ENCODE peak calls at places on chromosomes 7 and 10, in four cellular contexts. Z, F, M and K are unnamed samples.

GRCh38 chr10:130105724-130106123 is 4.9 kb downstream of the C10orf143 start:
- DNase-seq in Z (no peak), F (no peak), M (peak), K (peak)

GRCh38 chr10:127398140-127398966 is 150.8 kb upstream of the NPS start:
- DNase-seq in Z (peak), F (no peak), M (no peak), K (peak)

GRCh38 chr7:80918909-80919721 is at the start of gene SEMA3C:
- DNase-seq in Z (peak), F (peak), M (peak), K (peak)

GRCh38 chr10:44864042-44864436 is 47.1 kb upstream of the TMEM72 start:
- DNase-seq in Z (no peak), F (no peak), M (peak), K (peak)

GRCh38 chr10:60139798-60140566 is 233.6 kb upstream of the CCDC6 start:
- DNase-seq in Z (no peak), F (no peak), M (no peak), K (peak)

GRCh38 chr10:6722616-6723004 is 142.5 kb upstream of the PRKCQ start:
- DNase-seq in Z (no peak), F (no peak), M (no peak), K (no peak)

GRCh38 chr10:113091921-113092320 is 141.9 kb downstream of the TCF7L2 start:
- DNase-seq in Z (no peak), F (no peak), M (no peak), K (peak)

GRCh38 chr10:74912182-74912581 is 85.8 kb downstream of the KAT6B start:
- DNase-seq in Z (no peak), F (no peak), M (no peak), K (no peak)

GRCh38 chr7:30930621-30931020 is 19.0 kb downstream of the AQP1 start:
- DNase-seq in Z (no peak), F (no peak), M (peak), K (peak)

GRCh38 chr7:102004229-102004628 is 186.8 kb downstream of the CUX1 start:
- DNase-seq in Z (no peak), F (no peak), M (no peak), K (no peak)